ENCODE peak calls at places on chromosomes 1 and 21, in seven cellular contexts. J is NCI-H446 treated with DMSO at 0.1 percent for 48 hours, V is neuronal stem cell, G is ACHN, E is activated T-helper 1 cell treated with Interleukin-2 at 50 U/mL for 16 hours, C is epithelial cell of prostate, Y is Peyer's patch. K is an unnamed sample.

GRCh38 chr1:164842891-164843290 is 283.9 kb downstream of the PBX1 start:
- DNase-seq in J (no peak), V (no peak), G (no peak), E (no peak), C (no peak), Y (no peak), K (no peak)

GRCh38 chr1:113042336-113043143 is 30.5 kb upstream of the LRIG2 start:
- DNase-seq in J (no peak), V (peak; percentile 88), G (peak; percentile 82), E (no peak), C (no peak), Y (peak; percentile 43), K (no peak)

GRCh38 chr1:214850432-214851010 is 232.0 kb upstream of the KCNK2 start:
- DNase-seq in J (no peak), V (no peak), G (no peak), E (no peak), C (no peak), Y (no peak), K (no peak)

GRCh38 chr1:204520834-204521709 is 4.9 kb downstream of the MDM4 start:
- DNase-seq in J (no peak), V (no peak), G (peak; percentile 62), E (peak; percentile 40), C (peak; percentile 48), Y (peak; percentile 81), K (no peak)

GRCh38 chr1:202270871-202271326 is 70.8 kb downstream of the UBE2T start:
- DNase-seq in J (peak; percentile 60), V (no peak), G (no peak), E (no peak), C (no peak), Y (no peak), K (no peak)

GRCh38 chr1:61968869-61969268 is 225.8 kb upstream of the L1TD1 start:
- DNase-seq in J (no peak), V (no peak), G (no peak), E (no peak), C (no peak), Y (no peak), K (no peak)

GRCh38 chr1:234889643-234890042 is 239.0 kb downstream of the TOMM20 start:
- DNase-seq in J (no peak), V (no peak), G (no peak), E (no peak), C (no peak), Y (no peak), K (no peak)

GRCh38 chr21:20875741-20876140 is 122.5 kb upstream of the NCAM2 start:
- DNase-seq in J (peak; percentile 43), V (peak; percentile 2), G (no peak), E (no peak), C (no peak), Y (no peak), K (no peak)

GRCh38 chr1:54342764-54343687 is 63.2 kb downstream of the SSBP3 start:
- DNase-seq in J (no peak), V (no peak), G (no peak), E (no peak), C (no peak), Y (no peak), K (no peak)

GRCh38 chr1:201781447-201781846 is 47.5 kb upstream of the IPO9 start:
- DNase-seq in J (no peak), V (no peak), G (no peak), E (no peak), C (no peak), Y (no peak), K (no peak)

GRCh38 chr1:64073705-64074104 is 129.7 kb upstream of the UBE2U start:
- DNase-seq in J (no peak), V (no peak), G (no peak), E (no peak), C (no peak), Y (no peak), K (no peak)

GRCh38 chr1:185044981-185045792 is at the start of gene RNF2:
- DNase-seq in J (peak; percentile 79), V (peak; percentile 81), G (peak; percentile 79), E (peak; percentile 77), C (no peak), Y (peak; percentile 79), K (peak; percentile 75)

GRCh38 chr1:95496792-95497191 is 262.8 kb downstream of the RWDD3 start:
- DNase-seq in J (no peak), V (no peak), G (no peak), E (no peak), C (no peak), Y (no peak), K (no peak)